ENCODE peak calls at places on chromosomes 4 and X, in five cellular contexts. One of them, this sample, is unnamed.

GRCh38 chr4:161581262-161581661 is 582.5 kb downstream of the FSTL5 start:
- DNase-seq in adrenal gland: no peak
- DNase-seq in testis: no peak
- DNase-seq in Jurkat, Clone E6-1: no peak
- DNase-seq in right atrium auricular region: no peak
- DNase-seq in this sample: no peak

GRCh38 chrX:134010690-134011089 is 25.3 kb upstream of the GPC3 start:
- DNase-seq in Jurkat, Clone E6-1: no peak
- DNase-seq in testis: no peak
- DNase-seq in adrenal gland: no peak
- DNase-seq in right atrium auricular region: no peak
- DNase-seq in this sample: no peak

GRCh38 chr4:1209821-1210220 is 37.4 kb upstream of the SPON2 start:
- DNase-seq in adrenal gland: no peak
- DNase-seq in Jurkat, Clone E6-1: no peak
- DNase-seq in testis: peak
- DNase-seq in right atrium auricular region: peak
- DNase-seq in this sample: peak

GRCh38 chr4:84238247-84239090 is 260.6 kb downstream of the NKX6-1 start:
- DNase-seq in testis: no peak
- DNase-seq in right atrium auricular region: no peak
- DNase-seq in Jurkat, Clone E6-1: no peak
- DNase-seq in adrenal gland: no peak
- DNase-seq in this sample: no peak

GRCh38 chrX:38675856-38676255 is 114.5 kb downstream of the TSPAN7 start:
- DNase-seq in right atrium auricular region: no peak
- DNase-seq in Jurkat, Clone E6-1: no peak
- DNase-seq in adrenal gland: no peak
- DNase-seq in testis: no peak
- DNase-seq in this sample: no peak

GRCh38 chr4:98687876-98688275 is 29.5 kb upstream of the TSPAN5 start:
- DNase-seq in right atrium auricular region: no peak
- DNase-seq in testis: no peak
- DNase-seq in Jurkat, Clone E6-1: no peak
- DNase-seq in adrenal gland: no peak
- DNase-seq in this sample: no peak

GRCh38 chr4:159197260-159197884 is 94.5 kb downstream of the RAPGEF2 start:
- DNase-seq in adrenal gland: no peak
- DNase-seq in Jurkat, Clone E6-1: no peak
- DNase-seq in testis: no peak
- DNase-seq in right atrium auricular region: no peak
- DNase-seq in this sample: no peak

GRCh38 chrX:39815621-39816020 is 282.1 kb downstream of the BCOR start:
- DNase-seq in Jurkat, Clone E6-1: peak
- DNase-seq in adrenal gland: no peak
- DNase-seq in right atrium auricular region: no peak
- DNase-seq in testis: no peak
- DNase-seq in this sample: no peak

GRCh38 chr4:113502476-113502875 is 259.1 kb downstream of the CAMK2D start:
- DNase-seq in right atrium auricular region: no peak
- DNase-seq in testis: no peak
- DNase-seq in adrenal gland: no peak
- DNase-seq in Jurkat, Clone E6-1: no peak
- DNase-seq in this sample: no peak

GRCh38 chr4:16676247-16676646 is 222.2 kb downstream of the LDB2 start:
- DNase-seq in adrenal gland: no peak
- DNase-seq in testis: no peak
- DNase-seq in Jurkat, Clone E6-1: no peak
- DNase-seq in right atrium auricular region: no peak
- DNase-seq in this sample: no peak

GRCh38 chr4:98745372-98745771 is 87.0 kb upstream of the TSPAN5 start:
- DNase-seq in Jurkat, Clone E6-1: no peak
- DNase-seq in adrenal gland: peak
- DNase-seq in testis: peak
- DNase-seq in right atrium auricular region: no peak
- DNase-seq in this sample: peak

GRCh38 chrX:1531106-1531890 is 5.7 kb downstream of the P2RY8 start:
- DNase-seq in right atrium auricular region: no peak
- DNase-seq in adrenal gland: peak
- DNase-seq in testis: no peak
- DNase-seq in Jurkat, Clone E6-1: no peak
- DNase-seq in this sample: no peak

GRCh38 chr4:156559346-156559745 is 412.3 kb downstream of the PDGFC start:
- DNase-seq in right atrium auricular region: no peak
- DNase-seq in Jurkat, Clone E6-1: no peak
- DNase-seq in testis: no peak
- DNase-seq in adrenal gland: no peak
- DNase-seq in this sample: no peak

GRCh38 chr4:181688416-181688815 is 554.8 kb upstream of the TENM3 start:
- DNase-seq in Jurkat, Clone E6-1: no peak
- DNase-seq in adrenal gland: no peak
- DNase-seq in testis: no peak
- DNase-seq in right atrium auricular region: no peak
- DNase-seq in this sample: no peak

GRCh38 chr4:168648929-168649328 is 152.1 kb downstream of the PALLD start:
- DNase-seq in Jurkat, Clone E6-1: no peak
- DNase-seq in testis: no peak
- DNase-seq in right atrium auricular region: no peak
- DNase-seq in adrenal gland: no peak
- DNase-seq in this sample: no peak

GRCh38 chr4:145297556-145297955 is 117.2 kb upstream of the OTUD4 start:
- DNase-seq in Jurkat, Clone E6-1: no peak
- DNase-seq in testis: no peak
- DNase-seq in adrenal gland: no peak
- DNase-seq in right atrium auricular region: no peak
- DNase-seq in this sample: no peak

GRCh38 chrX:114650351-114650750 is 66.5 kb downstream of the HTR2C start:
- DNase-seq in Jurkat, Clone E6-1: no peak
- DNase-seq in testis: no peak
- DNase-seq in adrenal gland: no peak
- DNase-seq in right atrium auricular region: no peak
- DNase-seq in this sample: no peak

GRCh38 chrX:42096262-42096939 is 173.0 kb upstream of the CASK start:
- DNase-seq in right atrium auricular region: peak
- DNase-seq in testis: no peak
- DNase-seq in adrenal gland: no peak
- DNase-seq in Jurkat, Clone E6-1: no peak
- DNase-seq in this sample: no peak

GRCh38 chr4:118337954-118338353 is 14.8 kb downstream of the PRSS12 start:
- DNase-seq in Jurkat, Clone E6-1: no peak
- DNase-seq in testis: no peak
- DNase-seq in adrenal gland: no peak
- DNase-seq in right atrium auricular region: no peak
- DNase-seq in this sample: no peak

GRCh38 chrX:71542411-71542810 is 9.5 kb downstream of the OGT start:
- DNase-seq in testis: no peak
- DNase-seq in Jurkat, Clone E6-1: no peak
- DNase-seq in right atrium auricular region: no peak
- DNase-seq in adrenal gland: no peak
- DNase-seq in this sample: no peak

GRCh38 chr4:129014566-129015509 is 78.5 kb downstream of the SCLT1 start:
- DNase-seq in adrenal gland: no peak
- DNase-seq in testis: no peak
- DNase-seq in right atrium auricular region: no peak
- DNase-seq in Jurkat, Clone E6-1: peak
- DNase-seq in this sample: no peak

GRCh38 chr4:185576918-185577591 is 41.7 kb upstream of the PDLIM3 start:
- DNase-seq in adrenal gland: no peak
- DNase-seq in Jurkat, Clone E6-1: no peak
- DNase-seq in right atrium auricular region: no peak
- DNase-seq in testis: no peak
- DNase-seq in this sample: no peak

GRCh38 chrX:100083146-100083715 is 326.8 kb downstream of the PCDH19 start:
- DNase-seq in testis: no peak
- DNase-seq in Jurkat, Clone E6-1: peak
- DNase-seq in adrenal gland: no peak
- DNase-seq in right atrium auricular region: no peak
- DNase-seq in this sample: no peak

GRCh38 chrX:13028871-13029336 is 15.5 kb downstream of the FAM9C start:
- DNase-seq in testis: no peak
- DNase-seq in Jurkat, Clone E6-1: no peak
- DNase-seq in right atrium auricular region: no peak
- DNase-seq in adrenal gland: no peak
- DNase-seq in this sample: no peak
- H3K4me3 ChIP-seq in testis: no peak
- H3K4me3 ChIP-seq in Jurkat, Clone E6-1: no peak
- H3K4me3 ChIP-seq in right atrium auricular region: no peak
- H3K4me3 ChIP-seq in adrenal gland: no peak
- H3K4me3 ChIP-seq in this sample: no peak

GRCh38 chrX:76428243-76429130 is 977 bp downstream of the MAGEE1 start:
- DNase-seq in testis: peak
- DNase-seq in adrenal gland: peak
- DNase-seq in Jurkat, Clone E6-1: no peak
- DNase-seq in right atrium auricular region: no peak
- DNase-seq in this sample: peak

GRCh38 chrX:76433219-76433618 is 5.7 kb downstream of the MAGEE1 start:
- DNase-seq in right atrium auricular region: no peak
- DNase-seq in testis: no peak
- DNase-seq in Jurkat, Clone E6-1: no peak
- DNase-seq in adrenal gland: no peak
- DNase-seq in this sample: no peak

DNA sequence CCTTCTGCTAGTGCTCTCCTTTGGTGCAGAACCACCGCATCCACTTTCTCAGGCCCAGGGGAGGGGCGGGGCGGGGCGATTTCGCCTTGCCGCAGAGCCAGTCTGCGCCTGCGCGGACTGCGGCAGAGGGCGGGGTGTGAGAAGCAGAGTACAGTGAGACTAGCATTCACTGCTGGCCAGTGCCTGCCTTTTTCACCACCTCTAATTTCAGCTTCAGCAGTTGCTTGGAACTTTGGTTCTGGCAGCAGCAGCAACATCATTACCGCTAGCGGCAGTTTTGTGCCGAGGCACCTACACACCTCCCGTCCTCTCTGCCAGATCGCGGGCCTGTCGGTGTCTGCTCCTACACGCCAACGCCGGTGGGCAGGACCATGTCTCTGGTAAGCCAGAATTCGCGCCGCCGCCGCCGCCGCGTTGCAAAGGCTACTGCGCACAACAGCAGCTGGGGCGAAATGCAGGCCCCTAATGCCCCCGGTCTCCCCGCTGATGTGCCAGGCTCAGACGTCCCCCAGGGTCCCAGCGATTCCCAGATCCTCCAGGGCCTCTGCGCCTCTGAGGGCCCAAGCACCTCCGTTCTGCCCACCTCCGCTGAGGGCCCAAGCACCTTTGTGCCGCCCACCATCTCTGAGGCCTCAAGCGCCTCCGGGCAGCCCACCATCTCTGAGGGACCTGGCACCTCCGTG is at the start of gene MAGEE1:
- DNase-seq in testis: peak
- DNase-seq in Jurkat, Clone E6-1: peak
- DNase-seq in right atrium auricular region: peak
- DNase-seq in adrenal gland: peak
- DNase-seq in this sample: peak
- H3K4me3 ChIP-seq in testis: peak
- H3K4me3 ChIP-seq in Jurkat, Clone E6-1: peak
- H3K4me3 ChIP-seq in right atrium auricular region: peak
- H3K4me3 ChIP-seq in adrenal gland: peak
- H3K4me3 ChIP-seq in this sample: peak

DNA sequence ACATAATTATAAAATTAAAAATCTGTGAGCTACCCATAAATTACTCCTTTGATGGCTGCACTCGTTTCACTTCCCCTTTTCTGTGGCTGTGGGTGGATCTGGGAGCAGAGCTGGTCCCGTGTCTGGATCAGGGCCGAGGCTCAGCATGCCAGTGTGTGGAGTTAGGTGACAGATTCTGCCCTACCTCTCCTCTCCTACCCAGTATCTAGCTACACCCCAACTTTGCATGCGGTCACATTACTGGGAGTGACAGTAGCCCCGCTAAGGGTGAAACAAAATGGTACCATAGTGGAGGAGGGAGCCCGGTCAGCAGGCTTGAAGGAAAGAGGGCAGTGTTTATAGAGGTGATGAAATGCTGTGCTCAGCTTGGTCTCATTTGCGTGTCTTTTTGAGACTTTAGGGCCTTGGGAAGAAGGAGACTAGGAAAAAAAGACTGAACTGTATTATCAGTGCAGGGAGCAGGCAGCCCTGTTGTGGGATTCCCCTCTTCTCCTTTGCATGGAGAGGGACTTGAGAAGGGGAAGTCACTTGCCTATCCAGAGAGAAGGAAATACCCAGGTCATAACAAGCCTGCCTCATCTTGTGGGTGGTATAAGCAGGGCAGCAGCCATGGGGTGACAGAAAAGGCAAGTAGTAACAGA is 48.4 kb downstream of the ARHGAP10 start:
- DNase-seq in adrenal gland: no peak
- DNase-seq in Jurkat, Clone E6-1: no peak
- DNase-seq in right atrium auricular region: no peak
- DNase-seq in testis: no peak
- DNase-seq in this sample: peak
- H3K4me3 ChIP-seq in adrenal gland: no peak
- H3K4me3 ChIP-seq in Jurkat, Clone E6-1: no peak
- H3K4me3 ChIP-seq in right atrium auricular region: no peak
- H3K4me3 ChIP-seq in testis: no peak
- H3K4me3 ChIP-seq in this sample: no peak

DNA sequence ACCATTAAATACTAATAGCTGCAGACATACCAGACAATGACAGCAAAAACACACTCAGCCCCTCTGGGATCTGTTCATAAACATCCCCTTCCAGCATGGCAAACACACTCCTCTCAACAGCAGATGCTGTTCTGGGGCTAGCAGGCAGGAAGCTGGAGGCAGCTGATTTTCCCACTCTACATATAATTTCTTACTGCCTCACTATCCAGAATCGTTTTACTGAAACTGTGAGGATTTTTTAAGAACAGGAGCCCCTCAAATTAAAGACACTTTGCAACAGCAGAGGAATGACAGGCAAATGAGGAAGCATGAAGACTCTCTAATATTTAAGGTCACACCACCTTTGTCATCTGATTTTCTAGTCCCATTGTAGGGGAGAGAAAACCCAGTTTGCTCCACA is 2.2 kb downstream of the MAPK10 start:
- DNase-seq in right atrium auricular region: no peak
- DNase-seq in Jurkat, Clone E6-1: no peak
- DNase-seq in testis: no peak
- DNase-seq in adrenal gland: no peak
- DNase-seq in this sample: no peak
- H3K4me3 ChIP-seq in right atrium auricular region: no peak
- H3K4me3 ChIP-seq in Jurkat, Clone E6-1: no peak
- H3K4me3 ChIP-seq in testis: no peak
- H3K4me3 ChIP-seq in adrenal gland: no peak
- H3K4me3 ChIP-seq in this sample: no peak

GRCh38 chrX:151984891-151985290 is 10.4 kb upstream of the GABRE start:
- DNase-seq in testis: no peak
- DNase-seq in adrenal gland: no peak
- DNase-seq in Jurkat, Clone E6-1: no peak
- DNase-seq in right atrium auricular region: no peak
- DNase-seq in this sample: no peak
- H3K4me3 ChIP-seq in testis: no peak
- H3K4me3 ChIP-seq in adrenal gland: no peak
- H3K4me3 ChIP-seq in Jurkat, Clone E6-1: no peak
- H3K4me3 ChIP-seq in right atrium auricular region: no peak
- H3K4me3 ChIP-seq in this sample: no peak